ENCODE peak calls at places on chromosomes 16 and 17, in six cellular contexts. I is mucosa of descending colon; Y is pons; O is caudate nucleus; C is GM12865; K is activated effector memory CD4-positive, alpha-beta T cell treated with anti-CD3 and anti-CD28 coated beads, Interleukin-2, amount 50 U/mL, for 16 hours. R is an unnamed sample.

GRCh38 chr16:31886227-31886626 is 12.6 kb downstream of the ZNF267 start:
- DNase-seq in I (no peak), Y (no peak), O (no peak), C (no peak), K (no peak), R (no peak)

GRCh38 chr16:3027983-3028715 is 4.3 kb downstream of the THOC6 start:
- DNase-seq in I (peak; percentile 95), Y (peak; percentile 43), O (peak; percentile 61), C (peak; percentile 91), K (peak; percentile 94), R (peak; percentile 91)

GRCh38 chr16:6103561-6103960 is 1006.0 kb upstream of the EEF2KMT start:
- DNase-seq in I (no peak), Y (no peak), O (no peak), C (no peak), K (no peak), R (no peak)

GRCh38 chr17:7843536-7844291 is 9.7 kb downstream of the KDM6B start:
- DNase-seq in I (peak; percentile 92), Y (peak; percentile 78), O (peak; percentile 54), C (peak; percentile 96), K (peak; percentile 97), R (peak; percentile 72)

GRCh38 chr17:45320931-45321461 is 4.2 kb upstream of the MAP3K14 start:
- DNase-seq in I (peak; percentile 46), Y (peak; percentile 3), O (no peak), C (peak; percentile 61), K (no peak), R (no peak)

GRCh38 chr17:31492880-31493655 is 101.6 kb downstream of the RAB11FIP4 start:
- DNase-seq in I (peak; percentile 57), Y (peak; percentile 58), O (no peak), C (peak; percentile 75), K (peak; percentile 90), R (no peak)

GRCh38 chr16:88305176-88305575 is 77.6 kb upstream of the ZNF469 start:
- DNase-seq in I (no peak), Y (no peak), O (no peak), C (no peak), K (no peak), R (no peak)

GRCh38 chr16:88772871-88773811 is 11.9 kb downstream of the PIEZO1 start:
- DNase-seq in I (no peak), Y (no peak), O (no peak), C (no peak), K (no peak), R (no peak)

GRCh38 chr17:66578781-66579489 is 256.0 kb upstream of the CACNG5 start:
- DNase-seq in I (no peak), Y (no peak), O (no peak), C (peak; percentile 5), K (no peak), R (no peak)

GRCh38 chr16:55480228-55480655 is 1.2 kb downstream of the MMP2 start:
- DNase-seq in I (peak; percentile 74), Y (peak; percentile 58), O (no peak), C (no peak), K (no peak), R (peak; percentile 29)

GRCh38 chr17:46056800-46057304 is 57.8 kb downstream of the STH start:
- DNase-seq in I (no peak), Y (no peak), O (no peak), C (no peak), K (no peak), R (no peak)

GRCh38 chr17:20121359-20122235 is 112.4 kb downstream of the SPECC1 start:
- DNase-seq in I (peak; percentile 67), Y (peak; percentile 94), O (peak; percentile 61), C (peak; percentile 79), K (peak; percentile 88), R (peak; percentile 72)

GRCh38 chr16:75074920-75075687 is 41.5 kb downstream of the LDHD start:
- DNase-seq in I (peak; percentile 58), Y (no peak), O (no peak), C (peak; percentile 96), K (peak; percentile 91), R (no peak)

GRCh38 chr17:66947311-66947710 is 17.2 kb upstream of the CACNG4 start:
- DNase-seq in I (no peak), Y (no peak), O (no peak), C (no peak), K (no peak), R (no peak)

GRCh38 chr16:79677799-79678525 is 77.4 kb upstream of the MAF start:
- DNase-seq in I (no peak), Y (no peak), O (no peak), C (no peak), K (no peak), R (no peak)

GRCh38 chr17:51850206-51850605 is 308.3 kb downstream of the CA10 start:
- DNase-seq in I (no peak), Y (no peak), O (no peak), C (peak; percentile 1), K (no peak), R (no peak)

GRCh38 chr17:35891273-35891672 is 11.1 kb upstream of the CCL5 start:
- DNase-seq in I (no peak), Y (no peak), O (no peak), C (no peak), K (no peak), R (no peak)

GRCh38 chr17:30290696-30291570 is 811 bp downstream of the BLMH start:
- DNase-seq in I (peak; percentile 68), Y (no peak), O (no peak), C (peak; percentile 61), K (peak; percentile 77), R (peak; percentile 41)

GRCh38 chr16:85687651-85688471 is 893 bp downstream of the GINS2 start:
- DNase-seq in I (peak; percentile 60), Y (no peak), O (no peak), C (no peak), K (no peak), R (no peak)

GRCh38 chr17:54945671-54946070 is 22.8 kb downstream of the COX11 start:
- DNase-seq in I (no peak), Y (no peak), O (no peak), C (no peak), K (no peak), R (no peak)

GRCh38 chr16:53598513-53599266 is 95.7 kb upstream of the AKTIP start:
- DNase-seq in I (no peak), Y (no peak), O (no peak), C (no peak), K (no peak), R (no peak)

GRCh38 chr16:11256657-11257130 is 690 bp upstream of the SOCS1 start:
- DNase-seq in I (no peak), Y (peak; percentile 28), O (no peak), C (no peak), K (peak; percentile 81), R (no peak)

GRCh38 chr16:2798723-2799204 is 494 bp downstream of the PRSS41 start:
- DNase-seq in I (peak; percentile 36), Y (no peak), O (no peak), C (no peak), K (peak; percentile 51), R (no peak)

GRCh38 chr17:38789185-38789584 is 10.2 kb downstream of the PIP4K2B start:
- DNase-seq in I (no peak), Y (no peak), O (no peak), C (no peak), K (no peak), R (no peak)

GRCh38 chr17:32498362-32498761 is 11.6 kb downstream of the CDK5R1 start:
- DNase-seq in I (no peak), Y (no peak), O (no peak), C (no peak), K (no peak), R (no peak)

GRCh38 chr16:20319406-20319805 is 7.9 kb downstream of the GP2 start:
- DNase-seq in I (no peak), Y (no peak), O (no peak), C (no peak), K (no peak), R (no peak)

GRCh38 chr17:40818343-40818732 is 4.1 kb downstream of the KRT10 start:
- DNase-seq in I (no peak), Y (peak; percentile 40), O (no peak), C (peak; percentile 3), K (no peak), R (no peak)

GRCh38 chr16:85303354-85303883 is 191.1 kb upstream of the CIBAR2 start:
- DNase-seq in I (peak; percentile 77), Y (no peak), O (peak; percentile 37), C (peak; percentile 70), K (peak; percentile 90), R (peak; percentile 73)

GRCh38 chr16:11105038-11105903 is 150.7 kb downstream of the SOCS1 start:
- DNase-seq in I (no peak), Y (no peak), O (no peak), C (peak; percentile 89), K (peak; percentile 73), R (no peak)

GRCh38 chr17:75094871-75095399 is 7.2 kb downstream of the SLC16A5 start:
- DNase-seq in I (peak; percentile 60), Y (no peak), O (no peak), C (no peak), K (no peak), R (no peak)

GRCh38 chr16:424033-424622 is 1.3 kb upstream of the RAB11FIP3 start:
- DNase-seq in I (no peak), Y (peak; percentile 63), O (no peak), C (no peak), K (no peak), R (no peak)

GRCh38 chr17:78529251-78529650 is 47.9 kb downstream of the DNAH17 start:
- DNase-seq in I (no peak), Y (no peak), O (no peak), C (no peak), K (peak; percentile 30), R (no peak)

GRCh38 chr17:6461792-6462524 is 17.7 kb downstream of the PIMREG start:
- DNase-seq in I (no peak), Y (no peak), O (no peak), C (no peak), K (no peak), R (no peak)

GRCh38 chr16:2884041-2884451 is 1.0 kb downstream of the FLYWCH2 start:
- DNase-seq in I (no peak), Y (no peak), O (no peak), C (no peak), K (no peak), R (no peak)

GRCh38 chr17:76566988-76567431 is 18.6 kb downstream of the ST6GALNAC2 start:
- DNase-seq in I (no peak), Y (no peak), O (no peak), C (no peak), K (no peak), R (no peak)

GRCh38 chr16:48609453-48610023 is 442 bp downstream of the N4BP1 start:
- DNase-seq in I (no peak), Y (no peak), O (no peak), C (peak; percentile 69), K (peak; percentile 79), R (no peak)